ENCODE peak calls at places on chromosome 13, in ten cellular contexts. Y is stimulated activated CD4-positive, alpha-beta T cell treated with anti-CD3 and anti-CD28 coated beads, TNF-alpha, amount 100 ng/mL, for 48 hours; I is transverse colon; S is activated CD4-positive, alpha-beta T cell treated with anti-CD3 and anti-CD28 coated beads, Interleukin-2, amount 50 U/mL, for 1 hour; R is CD8-positive, alpha-beta memory T cell; A is fibroblast of the conjunctiva; M is neuronal stem cell; F is stimulated activated CD8-positive, alpha-beta memory T cell treated with anti-CD3 and anti-CD28 coated beads, Interleukin-4, amount 100 ng/mL, for 4 hours; N is lung microvascular endothelial cell; P is retina. Z is an unnamed sample.

GRCh38 chr13:97385146-97385545 is 48.8 kb upstream of the RAP2A start:
- DNase-seq in I (no peak), N (no peak), A (no peak), R (no peak), S (no peak), P (no peak), M (no peak), F (no peak), Y (no peak), Z (no peak)

GRCh38 chr13:33644607-33645543 is 173.1 kb upstream of the RFC3 start:
- DNase-seq in A (peak), Y (no peak), S (no peak), M (no peak), N (no peak), R (no peak), I (no peak), F (no peak), P (no peak), Z (no peak)

GRCh38 chr13:77660841-77661250 is 36.6 kb upstream of the SLAIN1 start:
- DNase-seq in S (no peak), Y (no peak), A (no peak), I (no peak), F (no peak), N (no peak), P (no peak), M (no peak), R (no peak), Z (no peak)

GRCh38 chr13:79992111-79992510 is 348.8 kb downstream of the SPRY2 start:
- DNase-seq in I (no peak), S (no peak), A (no peak), M (no peak), F (no peak), N (no peak), Y (no peak), R (no peak), P (no peak), Z (no peak)

GRCh38 chr13:23321534-23322241 is 111.8 kb downstream of the SACS start:
- DNase-seq in R (no peak), P (no peak), I (peak), N (peak), Y (no peak), S (no peak), F (no peak), A (peak), M (no peak), Z (peak)

GRCh38 chr13:33931397-33931987 is 113.5 kb downstream of the RFC3 start:
- DNase-seq in M (peak), Y (no peak), R (no peak), N (peak), S (no peak), I (no peak), A (peak), P (no peak), F (no peak), Z (peak)

GRCh38 chr13:45731455-45731854 is 29.3 kb downstream of the CBY2 start:
- DNase-seq in S (no peak), P (no peak), F (no peak), I (no peak), N (no peak), R (no peak), M (no peak), Y (no peak), A (no peak), Z (no peak)

GRCh38 chr13:32453981-32454380 is 26.1 kb upstream of the N4BP2L1 start:
- DNase-seq in F (no peak), S (no peak), A (no peak), P (no peak), Y (no peak), R (no peak), I (no peak), N (no peak), M (no peak), Z (no peak)

GRCh38 chr13:102091231-102091630 is 310.6 kb downstream of the FGF14 start:
- DNase-seq in Y (no peak), A (no peak), R (no peak), S (no peak), F (no peak), N (no peak), M (no peak), P (no peak), I (no peak), Z (peak)

GRCh38 chr13:111539252-111539651 is 218.8 kb downstream of the TEX29 start:
- DNase-seq in A (no peak), F (no peak), Y (no peak), S (no peak), M (no peak), P (no peak), R (no peak), I (no peak), N (no peak), Z (no peak)

GRCh38 chr13:33793726-33794125 is 24.2 kb upstream of the RFC3 start:
- DNase-seq in A (no peak), S (no peak), I (no peak), F (no peak), N (no peak), Y (no peak), P (no peak), M (no peak), R (no peak), Z (no peak)

GRCh38 chr13:75993823-75994222 is 357.7 kb downstream of the LMO7 start:
- DNase-seq in M (no peak), S (no peak), Y (no peak), N (no peak), I (no peak), A (no peak), R (no peak), F (no peak), P (no peak), Z (no peak)

Z was measured in SK-MEL-5.